ENCODE peak calls at places on chromosomes 3 and 15, in seven cellular contexts. One of them, this sample, is unnamed.

GRCh38 chr15:65819563-65819960 is 27.5 kb upstream of the DENND4A start:
- DNase-seq in NCI-H460: no peak
- DNase-seq in endodermal cell: no peak
- DNase-seq in SW480: no peak
- DNase-seq in cerebellum: no peak
- DNase-seq in C1 segment of cervical spinal cord: no peak
- DNase-seq in hippocampal formation: no peak
- DNase-seq in this sample: no peak

GRCh38 chr3:197490098-197490497 is 65.7 kb downstream of the BDH1 start:
- DNase-seq in NCI-H460: no peak
- DNase-seq in endodermal cell: peak
- DNase-seq in SW480: peak
- DNase-seq in cerebellum: no peak
- DNase-seq in C1 segment of cervical spinal cord: no peak
- DNase-seq in hippocampal formation: no peak
- DNase-seq in this sample: no peak

GRCh38 chr3:134079761-134080160 is 50.0 kb upstream of the SLCO2A1 start:
- DNase-seq in NCI-H460: no peak
- DNase-seq in endodermal cell: no peak
- DNase-seq in SW480: no peak
- DNase-seq in cerebellum: no peak
- DNase-seq in C1 segment of cervical spinal cord: no peak
- DNase-seq in hippocampal formation: no peak
- DNase-seq in this sample: no peak

GRCh38 chr3:119149484-119149883 is 3.5 kb downstream of the TEX55 start:
- DNase-seq in NCI-H460: no peak
- DNase-seq in endodermal cell: no peak
- DNase-seq in SW480: no peak
- DNase-seq in cerebellum: no peak
- DNase-seq in C1 segment of cervical spinal cord: no peak
- DNase-seq in hippocampal formation: no peak
- DNase-seq in this sample: no peak

GRCh38 chr3:56251343-56251945 is 216.8 kb downstream of the ERC2 start:
- DNase-seq in NCI-H460: peak
- DNase-seq in endodermal cell: peak
- DNase-seq in SW480: peak
- DNase-seq in cerebellum: peak
- DNase-seq in C1 segment of cervical spinal cord: no peak
- DNase-seq in hippocampal formation: peak
- DNase-seq in this sample: no peak

GRCh38 chr15:92273286-92273685 is 120.4 kb upstream of the ST8SIA2 start:
- DNase-seq in NCI-H460: no peak
- DNase-seq in endodermal cell: no peak
- DNase-seq in SW480: no peak
- DNase-seq in cerebellum: no peak
- DNase-seq in C1 segment of cervical spinal cord: no peak
- DNase-seq in hippocampal formation: no peak
- DNase-seq in this sample: no peak

GRCh38 chr3:136535906-136536305 is 216.3 kb downstream of the STAG1 start:
- DNase-seq in NCI-H460: no peak
- DNase-seq in endodermal cell: no peak
- DNase-seq in SW480: no peak
- DNase-seq in cerebellum: no peak
- DNase-seq in C1 segment of cervical spinal cord: no peak
- DNase-seq in hippocampal formation: no peak
- DNase-seq in this sample: no peak

GRCh38 chr3:49501258-49501609 is 31.2 kb downstream of the DAG1 start:
- DNase-seq in NCI-H460: no peak
- DNase-seq in endodermal cell: no peak
- DNase-seq in SW480: no peak
- DNase-seq in cerebellum: no peak
- DNase-seq in C1 segment of cervical spinal cord: no peak
- DNase-seq in hippocampal formation: no peak
- DNase-seq in this sample: no peak

GRCh38 chr15:60134609-60135008 is 130.5 kb downstream of the FOXB1 start:
- DNase-seq in NCI-H460: no peak
- DNase-seq in endodermal cell: no peak
- DNase-seq in SW480: peak
- DNase-seq in cerebellum: no peak
- DNase-seq in C1 segment of cervical spinal cord: no peak
- DNase-seq in hippocampal formation: no peak
- DNase-seq in this sample: no peak

This sample was measured in GM18507.